ENCODE peak calls at places on chromosomes 4 and X, in four cellular contexts. One of them, this sample, is unnamed.

GRCh38 chr4:47368211-47368610 is 95.3 kb downstream of the COMMD8 start:
- DNase-seq in IMR-90: no peak
- DNase-seq in GM12878: no peak
- DNase-seq in HepG2: no peak
- DNase-seq in this sample: no peak

GRCh38 chrX:9942086-9942485 is 25.1 kb upstream of the CLDN34 start:
- DNase-seq in IMR-90: no peak
- DNase-seq in GM12878: peak; percentile 69
- DNase-seq in HepG2: no peak
- DNase-seq in this sample: no peak

GRCh38 chrX:16870861-16871584 is 861 bp upstream of the RBBP7 start:
- DNase-seq in IMR-90: no peak
- DNase-seq in GM12878: no peak
- DNase-seq in HepG2: no peak
- DNase-seq in this sample: peak; percentile 29

GRCh38 chr4:82437285-82438005 is 7.1 kb downstream of the ENOPH1 start:
- DNase-seq in IMR-90: peak; percentile 44
- DNase-seq in GM12878: no peak
- DNase-seq in HepG2: no peak
- DNase-seq in this sample: no peak

GRCh38 chrX:8848921-8849320 is 47.7 kb upstream of the FAM9A start:
- DNase-seq in IMR-90: peak; percentile 19
- DNase-seq in GM12878: no peak
- DNase-seq in HepG2: no peak
- DNase-seq in this sample: no peak

GRCh38 chr4:169307581-169307980 is 36.8 kb upstream of the SH3RF1 start:
- DNase-seq in IMR-90: no peak
- DNase-seq in GM12878: no peak
- DNase-seq in HepG2: peak; percentile 20
- DNase-seq in this sample: no peak

GRCh38 chr4:148052448-148052847 is 320.6 kb downstream of the ARHGAP10 start:
- DNase-seq in IMR-90: peak; percentile 42
- DNase-seq in GM12878: no peak
- DNase-seq in HepG2: no peak
- DNase-seq in this sample: no peak

GRCh38 chrX:136496359-136496767 is 1.0 kb upstream of the HTATSF1 start:
- DNase-seq in IMR-90: no peak
- DNase-seq in GM12878: no peak
- DNase-seq in HepG2: peak; percentile 12
- DNase-seq in this sample: no peak

GRCh38 chrX:38717871-38718270 is 83.4 kb upstream of the MID1IP1 start:
- DNase-seq in IMR-90: peak; percentile 20
- DNase-seq in GM12878: no peak
- DNase-seq in HepG2: peak; percentile 16
- DNase-seq in this sample: peak; percentile 32

GRCh38 chr4:26836539-26836938 is 24.1 kb upstream of the STIM2 start:
- DNase-seq in IMR-90: no peak
- DNase-seq in GM12878: no peak
- DNase-seq in HepG2: no peak
- DNase-seq in this sample: no peak

GRCh38 chrX:14032383-14032782 is 2.7 kb upstream of the GEMIN8 start:
- DNase-seq in IMR-90: peak; percentile 61
- DNase-seq in GM12878: no peak
- DNase-seq in HepG2: peak; percentile 13
- DNase-seq in this sample: peak; percentile 55

GRCh38 chr4:100166297-100167034 is 23.8 kb downstream of the DDIT4L start:
- DNase-seq in IMR-90: no peak
- DNase-seq in GM12878: no peak
- DNase-seq in HepG2: no peak
- DNase-seq in this sample: no peak

GRCh38 chr4:8383451-8384160 is 56.9 kb downstream of the ACOX3 start:
- DNase-seq in IMR-90: peak; percentile 42
- DNase-seq in GM12878: no peak
- DNase-seq in HepG2: no peak
- DNase-seq in this sample: no peak

GRCh38 chrX:12330841-12331240 is 192.6 kb downstream of the FRMPD4 start:
- DNase-seq in IMR-90: no peak
- DNase-seq in GM12878: no peak
- DNase-seq in HepG2: no peak
- DNase-seq in this sample: no peak
- TF ChIP-seq USF2 in IMR-90: no peak
- TF ChIP-seq USF2 in GM12878: no peak
- TF ChIP-seq USF2 in HepG2: no peak
- TF ChIP-seq USF2 in this sample: no peak

GRCh38 chrX:119235872-119236598 is at the start of gene PGRMC1:
- DNase-seq in IMR-90: peak; percentile 64
- DNase-seq in GM12878: peak; percentile 15
- DNase-seq in HepG2: peak; percentile 55
- DNase-seq in this sample: peak; percentile 92
- TF ChIP-seq RAD21 in IMR-90: no peak
- TF ChIP-seq RAD21 in GM12878: no peak
- TF ChIP-seq RAD21 in HepG2: no peak
- TF ChIP-seq RAD21 in this sample: no peak

GRCh38 chr4:92199135-92199534 is 104.6 kb upstream of the GRID2 start:
- DNase-seq in IMR-90: no peak
- DNase-seq in GM12878: no peak
- DNase-seq in HepG2: no peak
- DNase-seq in this sample: no peak

DNA sequence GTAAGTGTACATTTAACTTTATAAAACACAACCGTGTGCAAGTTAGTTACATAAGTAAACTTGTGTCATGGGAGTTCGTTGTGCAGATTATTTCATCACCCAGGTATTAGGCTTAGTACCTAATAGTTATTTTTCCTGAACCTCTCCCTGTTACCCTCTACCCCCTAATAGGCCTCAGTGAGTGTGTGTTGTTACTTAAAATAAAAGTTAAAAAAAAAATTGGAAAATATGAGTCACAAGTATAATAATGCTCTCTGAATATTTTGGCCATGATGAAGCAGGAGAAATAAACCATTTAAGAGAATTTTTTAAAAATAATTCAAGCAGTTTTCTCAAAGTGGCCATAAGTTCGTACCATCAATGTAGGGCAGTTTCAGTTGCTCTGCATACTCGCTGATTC is 105.1 kb upstream of the GRID2 start:
- DNase-seq in IMR-90: peak; percentile 81
- DNase-seq in GM12878: no peak
- DNase-seq in HepG2: no peak
- DNase-seq in this sample: no peak
- TF ChIP-seq MXI1 in IMR-90: no peak
- TF ChIP-seq MXI1 in GM12878: no peak
- TF ChIP-seq MXI1 in HepG2: no peak
- TF ChIP-seq MXI1 in this sample: no peak

GRCh38 chrX:39774804-39775112 is 323.0 kb downstream of the BCOR start:
- DNase-seq in IMR-90: no peak
- DNase-seq in GM12878: no peak
- DNase-seq in HepG2: no peak
- DNase-seq in this sample: no peak

GRCh38 chrX:39772057-39772832 is 325.5 kb downstream of the BCOR start:
- DNase-seq in IMR-90: peak; percentile 55
- DNase-seq in GM12878: no peak
- DNase-seq in HepG2: peak; percentile 81
- DNase-seq in this sample: no peak

GRCh38 chrX:39771089-39771488 is 326.7 kb downstream of the BCOR start:
- DNase-seq in IMR-90: no peak
- DNase-seq in GM12878: no peak
- DNase-seq in HepG2: no peak
- DNase-seq in this sample: no peak

GRCh38 chrX:39773923-39774803 is 323.6 kb downstream of the BCOR start:
- DNase-seq in IMR-90: peak; percentile 28
- DNase-seq in GM12878: no peak
- DNase-seq in HepG2: no peak
- DNase-seq in this sample: no peak

DNA sequence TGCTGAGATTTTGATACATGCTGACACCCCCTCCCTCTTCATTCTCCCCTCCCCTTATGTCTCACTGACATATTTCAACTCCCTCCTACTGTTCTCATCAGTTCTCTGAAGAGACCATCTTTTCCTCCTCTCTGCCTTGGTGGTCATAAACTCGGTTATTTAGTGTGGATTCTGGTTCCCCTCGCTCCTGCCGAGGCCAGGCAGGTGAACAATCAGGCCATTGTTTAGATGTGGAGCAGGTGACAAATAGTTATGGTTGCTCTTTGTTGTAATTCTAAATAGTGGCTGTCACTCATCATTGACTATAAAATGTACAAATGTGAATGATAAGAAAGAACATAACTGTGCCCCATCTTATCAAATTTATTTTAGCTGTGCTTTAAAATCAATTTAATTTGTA is 324.6 kb downstream of the BCOR start:
- DNase-seq in IMR-90: no peak
- DNase-seq in GM12878: no peak
- DNase-seq in HepG2: no peak
- DNase-seq in this sample: no peak
- TF ChIP-seq USF2 in IMR-90: no peak
- TF ChIP-seq USF2 in GM12878: no peak
- TF ChIP-seq USF2 in HepG2: no peak
- TF ChIP-seq USF2 in this sample: no peak

GRCh38 chr4:2964077-2964471 is 703 bp downstream of the GRK4 start:
- DNase-seq in IMR-90: no peak
- DNase-seq in GM12878: no peak
- DNase-seq in HepG2: no peak
- DNase-seq in this sample: peak; percentile 62
- TF ChIP-seq RAD21 in IMR-90: no peak
- TF ChIP-seq RAD21 in GM12878: no peak
- TF ChIP-seq RAD21 in HepG2: no peak
- TF ChIP-seq RAD21 in this sample: no peak

GRCh38 chrX:15050395-15050794 is 177.2 kb downstream of the MOSPD2 start:
- DNase-seq in IMR-90: no peak
- DNase-seq in GM12878: no peak
- DNase-seq in HepG2: no peak
- DNase-seq in this sample: no peak

GRCh38 chrX:15059488-15059887 is 186.3 kb downstream of the MOSPD2 start:
- DNase-seq in IMR-90: no peak
- DNase-seq in GM12878: no peak
- DNase-seq in HepG2: no peak
- DNase-seq in this sample: no peak

GRCh38 chrX:15056044-15056443 is 182.8 kb downstream of the MOSPD2 start:
- DNase-seq in IMR-90: peak; percentile 10
- DNase-seq in GM12878: no peak
- DNase-seq in HepG2: no peak
- DNase-seq in this sample: no peak

DNA sequence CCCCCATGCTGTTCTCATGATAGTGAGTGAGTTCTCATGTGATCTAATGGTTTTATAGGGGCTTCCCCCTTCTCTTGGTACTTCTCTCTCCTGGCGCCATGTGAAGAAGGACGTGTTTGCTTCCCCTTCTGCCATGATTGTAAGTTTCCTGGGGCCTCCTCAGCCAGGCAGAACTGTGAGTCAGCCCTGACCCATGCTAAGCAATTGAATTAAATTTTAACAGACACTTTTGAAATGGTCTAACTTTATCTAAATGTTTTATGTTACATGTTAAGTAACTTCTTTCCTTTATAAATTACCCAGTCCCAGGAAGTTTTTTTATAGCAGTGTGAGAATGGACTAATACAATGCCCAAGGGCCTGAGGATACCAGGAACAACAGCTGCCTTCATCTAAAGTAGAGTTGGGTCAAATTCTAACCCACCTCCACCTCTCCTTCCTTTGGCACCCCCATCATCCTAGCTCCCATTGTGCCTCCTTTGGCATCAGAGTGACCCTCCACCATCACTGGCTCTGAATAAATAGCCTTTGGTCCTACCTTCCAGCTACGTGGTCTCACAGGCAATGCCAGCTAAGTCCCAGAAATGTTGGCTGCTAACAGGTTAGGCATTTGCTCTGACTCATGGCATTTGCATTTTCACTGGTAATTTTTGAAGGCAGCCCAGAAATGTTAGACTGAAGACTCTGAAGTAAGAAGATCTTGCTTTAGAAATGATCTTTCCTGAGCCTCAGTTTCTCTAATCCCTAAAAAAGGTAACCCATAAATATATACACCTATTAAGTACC is 182.1 kb downstream of the MOSPD2 start:
- DNase-seq in IMR-90: peak; percentile 51
- DNase-seq in GM12878: no peak
- DNase-seq in HepG2: no peak
- DNase-seq in this sample: no peak
- TF ChIP-seq MXI1 in IMR-90: no peak
- TF ChIP-seq MXI1 in GM12878: no peak
- TF ChIP-seq MXI1 in HepG2: no peak
- TF ChIP-seq MXI1 in this sample: no peak

DNA sequence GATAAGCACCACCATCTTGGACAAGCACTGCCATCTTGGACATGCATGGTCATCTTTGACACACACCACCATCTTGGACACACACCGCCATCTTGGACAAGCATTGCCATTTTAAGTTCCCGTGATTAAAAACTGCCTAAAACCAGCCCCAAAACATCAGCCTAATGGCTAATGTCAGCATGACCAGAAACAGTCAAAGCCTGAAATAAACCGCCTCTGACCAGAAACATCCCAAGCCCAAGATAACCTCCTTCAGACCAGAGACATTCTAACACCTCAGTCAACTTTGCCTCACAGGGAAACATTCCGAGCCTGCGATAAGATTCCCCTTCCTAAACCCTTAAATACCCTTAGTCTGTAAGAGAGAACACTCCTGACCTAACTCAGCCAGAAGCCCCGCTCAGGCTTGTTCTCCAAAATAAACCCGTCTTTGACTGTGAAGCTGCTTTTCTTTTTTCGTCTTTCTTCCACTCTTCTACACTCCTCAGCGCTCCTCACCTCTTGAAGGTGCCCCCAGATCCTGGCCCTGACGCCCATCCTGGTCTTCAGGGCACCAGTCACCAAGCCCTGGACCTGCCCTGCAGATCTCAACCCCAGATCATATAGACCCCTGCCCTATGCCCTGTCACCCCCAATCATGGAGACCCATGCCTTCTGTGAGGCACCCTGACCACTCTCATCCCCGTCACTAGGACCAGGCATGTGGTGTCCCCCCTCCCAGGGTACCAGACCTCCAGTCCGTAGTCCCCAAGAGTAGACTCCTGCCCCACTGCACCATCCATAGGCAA is 3.7 kb downstream of the ASMTL start:
- DNase-seq in IMR-90: no peak
- DNase-seq in GM12878: no peak
- DNase-seq in HepG2: no peak
- DNase-seq in this sample: no peak
- TF ChIP-seq USF2 in IMR-90: no peak
- TF ChIP-seq USF2 in GM12878: no peak
- TF ChIP-seq USF2 in HepG2: no peak
- TF ChIP-seq USF2 in this sample: no peak

DNA sequence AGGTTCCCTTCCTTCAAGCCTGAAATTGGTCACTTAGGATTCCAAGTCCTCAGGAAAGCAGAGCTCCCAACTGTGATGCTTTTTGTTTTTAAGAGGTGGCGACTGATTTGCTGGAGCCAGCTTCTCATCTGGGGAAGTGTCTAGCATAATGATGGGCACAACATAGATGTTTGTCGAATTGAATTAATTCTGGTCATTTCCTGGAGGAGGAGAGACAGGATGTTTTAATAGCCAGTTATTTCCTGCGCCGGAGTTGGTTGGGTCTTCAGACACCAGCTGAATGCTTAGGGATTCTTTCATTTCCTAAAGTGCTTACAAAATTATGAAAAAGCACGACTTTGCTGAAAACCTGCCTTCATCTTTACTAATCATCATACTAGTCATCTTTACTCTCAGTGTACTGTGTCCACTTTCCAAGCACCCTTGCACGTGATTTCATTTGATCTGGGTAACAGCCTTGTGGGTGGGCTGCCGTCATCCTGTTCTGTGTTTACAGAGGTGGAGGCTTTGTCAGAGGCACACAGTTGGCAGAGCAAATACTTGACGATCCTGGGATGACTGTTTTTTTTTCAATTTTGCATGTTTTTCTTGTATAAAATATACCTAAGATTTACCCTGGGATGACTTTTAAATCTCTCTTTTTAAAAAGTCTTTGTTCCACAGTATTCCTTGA is 49.5 kb downstream of the RGS12 start:
- DNase-seq in IMR-90: peak; percentile 95
- DNase-seq in GM12878: no peak
- DNase-seq in HepG2: peak; percentile 85
- DNase-seq in this sample: no peak
- TF ChIP-seq RAD21 in IMR-90: no peak
- TF ChIP-seq RAD21 in GM12878: no peak
- TF ChIP-seq RAD21 in HepG2: no peak
- TF ChIP-seq RAD21 in this sample: no peak

This sample was measured in SK-N-SH.